ENCODE peak calls at places on chromosome 12, in five cellular contexts. One of them, this sample, is unnamed.

GRCh38 chr12:47813491-47814196 is 6.1 kb downstream of the HDAC7 start:
- DNase-seq in right atrium auricular region: no peak
- DNase-seq in lower leg skin: no peak
- DNase-seq in neural crest cell: no peak
- DNase-seq in ovary: peak
- DNase-seq in this sample: no peak

GRCh38 chr12:20602671-20603402 is 92.3 kb upstream of the SLCO1C1 start:
- DNase-seq in lower leg skin: no peak
- DNase-seq in neural crest cell: no peak
- DNase-seq in right atrium auricular region: no peak
- DNase-seq in ovary: no peak
- DNase-seq in this sample: no peak

GRCh38 chr12:104458645-104459555 is 2.2 kb downstream of the CHST11 start:
- DNase-seq in ovary: no peak
- DNase-seq in lower leg skin: peak
- DNase-seq in right atrium auricular region: no peak
- DNase-seq in neural crest cell: no peak
- DNase-seq in this sample: no peak

GRCh38 chr12:12922191-12922616 is 29.8 kb downstream of the GPRC5D start:
- DNase-seq in lower leg skin: peak
- DNase-seq in right atrium auricular region: peak
- DNase-seq in ovary: no peak
- DNase-seq in neural crest cell: no peak
- DNase-seq in this sample: no peak

GRCh38 chr12:50572760-50573159 is 68.0 kb downstream of the DIP2B start:
- DNase-seq in neural crest cell: no peak
- DNase-seq in right atrium auricular region: no peak
- DNase-seq in lower leg skin: no peak
- DNase-seq in ovary: no peak
- DNase-seq in this sample: no peak

GRCh38 chr12:1834186-1834925 is 14.0 kb downstream of the LRTM2 start:
- DNase-seq in neural crest cell: no peak
- DNase-seq in ovary: no peak
- DNase-seq in lower leg skin: no peak
- DNase-seq in right atrium auricular region: no peak
- DNase-seq in this sample: no peak

GRCh38 chr12:42698213-42698612 is 108.7 kb upstream of the PRICKLE1 start:
- DNase-seq in ovary: no peak
- DNase-seq in neural crest cell: no peak
- DNase-seq in lower leg skin: no peak
- DNase-seq in right atrium auricular region: no peak
- DNase-seq in this sample: no peak

GRCh38 chr12:59322473-59322872 is 273.4 kb upstream of the SLC16A7 start:
- DNase-seq in ovary: no peak
- DNase-seq in right atrium auricular region: no peak
- DNase-seq in neural crest cell: no peak
- DNase-seq in lower leg skin: no peak
- DNase-seq in this sample: no peak

GRCh38 chr12:44287545-44287944 is 451.7 kb downstream of the TMEM117 start:
- DNase-seq in lower leg skin: no peak
- DNase-seq in right atrium auricular region: no peak
- DNase-seq in ovary: no peak
- DNase-seq in neural crest cell: no peak
- DNase-seq in this sample: no peak

GRCh38 chr12:122395319-122395718 is 27.1 kb downstream of the CLIP1 start:
- DNase-seq in ovary: no peak
- DNase-seq in right atrium auricular region: no peak
- DNase-seq in lower leg skin: no peak
- DNase-seq in neural crest cell: no peak
- DNase-seq in this sample: no peak

GRCh38 chr12:89081709-89082108 is 270.6 kb downstream of the DUSP6 start:
- DNase-seq in right atrium auricular region: no peak
- DNase-seq in neural crest cell: no peak
- DNase-seq in lower leg skin: no peak
- DNase-seq in ovary: no peak
- DNase-seq in this sample: no peak

GRCh38 chr12:5305425-5305824 is 126.5 kb upstream of the NTF3 start:
- DNase-seq in right atrium auricular region: no peak
- DNase-seq in lower leg skin: peak
- DNase-seq in neural crest cell: no peak
- DNase-seq in ovary: no peak
- DNase-seq in this sample: no peak

GRCh38 chr12:64171715-64172114 is 50.4 kb downstream of the KICS2 start:
- DNase-seq in lower leg skin: no peak
- DNase-seq in ovary: no peak
- DNase-seq in right atrium auricular region: no peak
- DNase-seq in neural crest cell: no peak
- DNase-seq in this sample: no peak

GRCh38 chr12:32768518-32768917 is 12.8 kb upstream of the YARS2 start:
- DNase-seq in ovary: no peak
- DNase-seq in right atrium auricular region: no peak
- DNase-seq in lower leg skin: no peak
- DNase-seq in neural crest cell: no peak
- DNase-seq in this sample: no peak

GRCh38 chr12:27504506-27504905 is 19.5 kb upstream of the PPFIBP1 start:
- DNase-seq in neural crest cell: no peak
- DNase-seq in lower leg skin: no peak
- DNase-seq in right atrium auricular region: no peak
- DNase-seq in ovary: no peak
- DNase-seq in this sample: no peak

GRCh38 chr12:77940011-77940423 is 109.3 kb downstream of the NAV3 start:
- DNase-seq in ovary: no peak
- DNase-seq in lower leg skin: no peak
- DNase-seq in right atrium auricular region: no peak
- DNase-seq in neural crest cell: no peak
- DNase-seq in this sample: no peak

GRCh38 chr12:49838973-49839633 is 3.8 kb downstream of the BCDIN3D start:
- DNase-seq in ovary: no peak
- DNase-seq in right atrium auricular region: no peak
- DNase-seq in lower leg skin: peak
- DNase-seq in neural crest cell: peak
- DNase-seq in this sample: no peak

GRCh38 chr12:90801776-90802175 is 153.2 kb downstream of the CCER1 start:
- DNase-seq in neural crest cell: no peak
- DNase-seq in right atrium auricular region: no peak
- DNase-seq in lower leg skin: no peak
- DNase-seq in ovary: no peak
- DNase-seq in this sample: no peak

GRCh38 chr12:563250-563781 is 99.9 kb downstream of the NINJ2 start:
- DNase-seq in right atrium auricular region: no peak
- DNase-seq in lower leg skin: no peak
- DNase-seq in ovary: no peak
- DNase-seq in neural crest cell: no peak
- DNase-seq in this sample: no peak

GRCh38 chr12:131910302-131911110 is 16.1 kb downstream of the ULK1 start:
- DNase-seq in neural crest cell: no peak
- DNase-seq in lower leg skin: no peak
- DNase-seq in ovary: no peak
- DNase-seq in right atrium auricular region: no peak
- DNase-seq in this sample: no peak

GRCh38 chr12:57093412-57094193 is 4.7 kb downstream of the NAB2 start:
- DNase-seq in neural crest cell: peak
- DNase-seq in right atrium auricular region: peak
- DNase-seq in ovary: peak
- DNase-seq in lower leg skin: peak
- DNase-seq in this sample: no peak

GRCh38 chr12:57216931-57217871 is 607 bp downstream of the NXPH4 start:
- DNase-seq in ovary: no peak
- DNase-seq in neural crest cell: no peak
- DNase-seq in right atrium auricular region: no peak
- DNase-seq in lower leg skin: no peak
- DNase-seq in this sample: no peak

GRCh38 chr12:106360400-106360994 is 2.9 kb downstream of the POLR3B start:
- DNase-seq in neural crest cell: no peak
- DNase-seq in right atrium auricular region: no peak
- DNase-seq in lower leg skin: no peak
- DNase-seq in ovary: no peak
- DNase-seq in this sample: no peak

GRCh38 chr12:92574046-92574783 is 128.6 kb upstream of the PLEKHG7 start:
- DNase-seq in right atrium auricular region: no peak
- DNase-seq in ovary: no peak
- DNase-seq in neural crest cell: no peak
- DNase-seq in lower leg skin: no peak
- DNase-seq in this sample: no peak
- TF ChIP-seq CTCF in right atrium auricular region: no peak
- TF ChIP-seq CTCF in ovary: no peak
- TF ChIP-seq CTCF in neural crest cell: peak
- TF ChIP-seq CTCF in lower leg skin: no peak
- TF ChIP-seq CTCF in this sample: no peak

GRCh38 chr12:86914716-86915115 is 658.5 kb upstream of the MGAT4C start:
- DNase-seq in ovary: no peak
- DNase-seq in right atrium auricular region: no peak
- DNase-seq in neural crest cell: peak
- DNase-seq in lower leg skin: no peak
- DNase-seq in this sample: no peak

GRCh38 chr12:86917121-86917520 is 660.9 kb upstream of the MGAT4C start:
- DNase-seq in right atrium auricular region: no peak
- DNase-seq in neural crest cell: no peak
- DNase-seq in ovary: no peak
- DNase-seq in lower leg skin: no peak
- DNase-seq in this sample: no peak
- TF ChIP-seq CTCF in right atrium auricular region: no peak
- TF ChIP-seq CTCF in neural crest cell: no peak
- TF ChIP-seq CTCF in ovary: no peak
- TF ChIP-seq CTCF in lower leg skin: no peak
- TF ChIP-seq CTCF in this sample: no peak

DNA sequence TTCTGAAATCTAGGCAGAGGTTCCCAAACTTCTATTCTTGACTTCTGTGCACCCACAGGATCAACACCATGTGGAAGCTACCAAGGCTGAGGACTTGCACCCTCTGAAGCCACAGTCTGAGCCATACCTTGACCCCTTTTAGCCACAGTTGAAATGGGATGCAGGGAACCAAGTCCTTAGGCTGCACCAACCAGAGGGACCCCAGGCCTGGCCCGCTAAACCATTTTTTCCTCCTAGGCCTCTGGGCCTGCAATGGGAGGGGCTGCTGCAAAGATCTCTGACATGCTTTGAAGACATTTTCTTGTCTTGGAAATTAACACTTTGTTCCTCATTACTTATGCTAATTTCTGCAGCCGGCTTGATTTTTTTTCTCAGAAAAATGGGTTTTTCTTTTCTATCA is 133.9 kb upstream of the TSPAN8 start:
- DNase-seq in neural crest cell: no peak
- DNase-seq in ovary: no peak
- DNase-seq in lower leg skin: no peak
- DNase-seq in right atrium auricular region: no peak
- DNase-seq in this sample: no peak
- TF ChIP-seq CTCF in neural crest cell: no peak
- TF ChIP-seq CTCF in ovary: no peak
- TF ChIP-seq CTCF in lower leg skin: no peak
- TF ChIP-seq CTCF in right atrium auricular region: no peak
- TF ChIP-seq CTCF in this sample: no peak

GRCh38 chr12:51812871-51813270 is 35.6 kb downstream of the FIGNL2 start:
- DNase-seq in lower leg skin: no peak
- DNase-seq in ovary: no peak
- DNase-seq in neural crest cell: no peak
- DNase-seq in right atrium auricular region: no peak
- DNase-seq in this sample: no peak
- TF ChIP-seq CTCF in lower leg skin: no peak
- TF ChIP-seq CTCF in ovary: no peak
- TF ChIP-seq CTCF in neural crest cell: no peak
- TF ChIP-seq CTCF in right atrium auricular region: no peak
- TF ChIP-seq CTCF in this sample: no peak

DNA sequence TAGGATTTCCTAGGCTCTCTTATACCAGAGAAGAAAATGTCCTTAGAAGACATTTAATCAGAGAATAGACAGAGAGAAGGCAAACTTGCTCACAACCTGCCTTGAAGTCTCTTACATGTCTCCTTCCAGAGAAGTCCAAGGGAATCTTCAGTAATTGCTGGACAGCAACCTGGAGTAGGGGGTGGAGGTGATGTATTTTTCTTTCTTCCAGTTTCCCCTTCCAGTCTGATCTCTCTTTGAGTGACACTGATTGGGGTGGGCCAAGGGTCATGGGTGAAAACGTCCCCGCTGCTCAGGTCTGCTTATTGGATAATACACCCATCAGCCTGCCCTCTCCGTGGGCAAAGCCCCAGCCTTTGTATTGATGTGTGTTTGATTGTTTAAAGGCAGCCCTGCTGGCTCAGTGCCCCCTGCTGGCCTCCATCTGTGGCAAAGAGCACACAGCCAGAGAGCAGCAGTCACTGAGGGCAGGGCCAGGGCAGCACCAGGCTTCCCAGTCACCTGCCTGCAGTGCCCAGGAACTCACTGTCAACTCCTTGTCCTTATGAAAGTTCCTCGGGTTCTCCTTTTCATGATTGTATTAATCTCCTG is 35.7 kb upstream of the ATP2A2 start:
- DNase-seq in right atrium auricular region: peak
- DNase-seq in ovary: no peak
- DNase-seq in neural crest cell: peak
- DNase-seq in lower leg skin: no peak
- DNase-seq in this sample: no peak
- TF ChIP-seq CTCF in right atrium auricular region: peak
- TF ChIP-seq CTCF in ovary: no peak
- TF ChIP-seq CTCF in neural crest cell: peak
- TF ChIP-seq CTCF in lower leg skin: no peak
- TF ChIP-seq CTCF in this sample: no peak

GRCh38 chr12:127025545-127025944 is 1241.4 kb upstream of the TMEM132C start:
- DNase-seq in right atrium auricular region: no peak
- DNase-seq in lower leg skin: no peak
- DNase-seq in neural crest cell: no peak
- DNase-seq in ovary: no peak
- DNase-seq in this sample: no peak
- TF ChIP-seq CTCF in right atrium auricular region: peak
- TF ChIP-seq CTCF in lower leg skin: no peak
- TF ChIP-seq CTCF in neural crest cell: peak
- TF ChIP-seq CTCF in ovary: no peak
- TF ChIP-seq CTCF in this sample: no peak

DNA sequence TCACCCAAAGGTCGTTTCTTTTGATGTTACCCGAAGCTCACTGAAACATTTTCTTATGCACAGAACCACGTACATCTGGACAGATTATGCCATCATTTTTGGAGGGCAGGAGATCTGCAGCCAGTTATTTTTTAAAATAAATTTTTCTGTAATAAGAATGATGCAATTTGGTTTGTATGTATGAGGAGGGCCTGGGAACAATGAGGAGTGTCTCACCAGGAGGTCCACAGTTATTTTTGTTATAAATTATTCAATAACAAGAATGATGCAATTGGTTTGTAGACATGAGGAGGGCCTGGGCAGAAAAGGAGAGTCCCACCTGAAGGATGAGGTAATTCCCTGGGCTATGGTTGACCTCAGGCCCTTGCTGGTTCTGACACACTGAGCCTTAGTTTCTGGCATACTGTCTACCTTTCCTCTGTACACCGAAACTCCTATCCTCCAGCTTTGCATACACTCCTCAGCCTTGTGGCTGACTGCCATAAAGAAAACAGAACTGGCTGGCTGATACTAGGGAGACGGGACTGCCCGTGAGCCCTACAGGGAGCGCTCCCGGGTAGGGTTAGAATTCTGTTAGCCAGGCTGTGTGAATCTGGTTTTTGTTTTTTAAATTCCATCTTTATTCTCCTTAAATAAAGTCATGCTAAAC is 9.0 kb upstream of the DCD start:
- DNase-seq in lower leg skin: no peak
- DNase-seq in ovary: no peak
- DNase-seq in right atrium auricular region: no peak
- DNase-seq in neural crest cell: no peak
- DNase-seq in this sample: no peak
- TF ChIP-seq CTCF in lower leg skin: no peak
- TF ChIP-seq CTCF in ovary: no peak
- TF ChIP-seq CTCF in right atrium auricular region: no peak
- TF ChIP-seq CTCF in neural crest cell: no peak
- TF ChIP-seq CTCF in this sample: no peak

GRCh38 chr12:117063162-117063911 is 35.9 kb downstream of the TESC start:
- DNase-seq in lower leg skin: no peak
- DNase-seq in right atrium auricular region: no peak
- DNase-seq in neural crest cell: no peak
- DNase-seq in ovary: no peak
- DNase-seq in this sample: no peak
- TF ChIP-seq CTCF in lower leg skin: no peak
- TF ChIP-seq CTCF in right atrium auricular region: no peak
- TF ChIP-seq CTCF in neural crest cell: no peak
- TF ChIP-seq CTCF in ovary: no peak
- TF ChIP-seq CTCF in this sample: no peak